ENCODE peak calls at places on chromosomes 3 and 15, in six cellular contexts. N is pancreas, M is lower lobe of right lung, E is Peyer's patch, G is heart left ventricle, X is body of pancreas. V is an unnamed sample.

GRCh38 chr3:38580450-38581382 is 68.8 kb downstream of the SCN5A start:
- DNase-seq in E (peak; percentile 4), N (no peak), M (peak; percentile 29), G (no peak), X (no peak), V (peak; percentile 44)

GRCh38 chr15:88974392-88974791 is 61.2 kb upstream of the MFGE8 start:
- DNase-seq in X (no peak), N (no peak), G (no peak), E (no peak), M (no peak), V (no peak)

GRCh38 chr3:31227152-31227581 is 305.6 kb upstream of the STT3B start:
- DNase-seq in G (no peak), M (no peak), N (no peak), X (no peak), E (no peak), V (no peak)

GRCh38 chr3:18657858-18658820 is 233.0 kb upstream of the SATB1 start:
- DNase-seq in M (no peak), G (no peak), X (peak; percentile 14), E (no peak), N (peak; percentile 43), V (no peak)

GRCh38 chr15:77001966-77002365 is 7.0 kb downstream of the PSTPIP1 start:
- DNase-seq in G (no peak), N (no peak), M (peak; percentile 18), E (no peak), X (no peak), V (no peak)

GRCh38 chr3:124273651-124274050 is 281.7 kb upstream of the ROPN1 start:
- DNase-seq in X (no peak), N (no peak), M (no peak), E (no peak), G (no peak), V (no peak)

GRCh38 chr15:44726136-44726535 is 10.2 kb upstream of the TRIM69 start:
- DNase-seq in G (no peak), M (no peak), N (no peak), X (no peak), E (no peak), V (no peak)

GRCh38 chr3:59424268-59425010 is 374.6 kb upstream of the CFAP20DC start:
- DNase-seq in G (peak; percentile 29), M (no peak), E (no peak), X (no peak), N (no peak), V (no peak)

GRCh38 chr3:87503901-87504498 is 227.6 kb upstream of the POU1F1 start:
- DNase-seq in X (peak; percentile 58), E (no peak), M (no peak), N (peak; percentile 24), G (no peak), V (no peak)

GRCh38 chr15:89905846-89906378 is 6.8 kb downstream of the ARPIN start:
- DNase-seq in X (no peak), E (no peak), G (no peak), M (peak; percentile 12), N (no peak), V (no peak)

GRCh38 chr15:29815000-29815704 is 7.1 kb downstream of the TJP1 start:
- DNase-seq in G (no peak), M (no peak), X (peak; percentile 50), N (no peak), E (no peak), V (no peak)

GRCh38 chr3:133452603-133453313 is 52.9 kb downstream of the BFSP2 start:
- DNase-seq in E (no peak), N (no peak), G (no peak), X (no peak), M (no peak), V (no peak)

GRCh38 chr15:38252481-38253311 is at the start of gene SPRED1:
- DNase-seq in X (peak; percentile 70), M (peak; percentile 82), E (peak; percentile 37), N (peak; percentile 63), G (peak; percentile 86), V (peak; percentile 91)

GRCh38 chr3:16885948-16886683 is 1.4 kb downstream of the PLCL2 start:
- DNase-seq in M (no peak), G (no peak), N (no peak), X (no peak), E (peak; percentile 34), V (no peak)

GRCh38 chr3:194661374-194661773 is 10.6 kb downstream of the LSG1 start:
- DNase-seq in E (no peak), M (no peak), G (no peak), X (no peak), N (no peak), V (no peak)

GRCh38 chr3:52221141-52221562 is 4.3 kb downstream of the TLR9 start:
- DNase-seq in M (no peak), X (no peak), E (no peak), G (no peak), N (no peak), V (peak; percentile 59)

GRCh38 chr3:8500966-8501365 is 657 bp upstream of the LMCD1 start:
- DNase-seq in X (no peak), M (no peak), N (no peak), G (no peak), E (no peak), V (no peak)

GRCh38 chr3:35673017-35673416 is 33.7 kb downstream of the ARPP21 start:
- DNase-seq in E (no peak), G (no peak), N (no peak), X (no peak), M (no peak), V (no peak)

GRCh38 chr15:89360294-89360971 is 25.8 kb upstream of the POLG start:
- DNase-seq in G (no peak), N (no peak), E (no peak), M (no peak), X (no peak), V (no peak)

GRCh38 chr3:55857635-55858034 is 370.5 kb upstream of the WNT5A start:
- DNase-seq in N (no peak), E (no peak), G (no peak), M (no peak), X (no peak), V (no peak)

GRCh38 chr15:66780172-66780972 is 78.3 kb downstream of the SMAD6 start:
- DNase-seq in M (no peak), E (no peak), G (no peak), X (peak; percentile 40), N (no peak), V (no peak)

GRCh38 chr15:38652183-38652794 is 87.7 kb upstream of the RASGRP1 start:
- DNase-seq in E (peak; percentile 23), X (no peak), G (no peak), N (no peak), M (no peak), V (no peak)

GRCh38 chr15:69876030-69876429 is 221.7 kb downstream of the TLE3 start:
- DNase-seq in E (no peak), G (no peak), X (no peak), N (no peak), M (no peak), V (no peak)

GRCh38 chr3:15318661-15319060 is 13.7 kb downstream of the SH3BP5 start:
- DNase-seq in X (no peak), M (no peak), E (no peak), G (no peak), N (no peak), V (no peak)

GRCh38 chr3:184748219-184749135 is 36.6 kb upstream of the MAGEF1 start:
- DNase-seq in X (peak; percentile 59), N (no peak), E (no peak), G (no peak), M (no peak), V (no peak)

GRCh38 chr15:45221053-45221599 is 30.9 kb upstream of the SLC28A2 start:
- DNase-seq in M (no peak), X (no peak), G (no peak), E (no peak), N (no peak), V (no peak)

GRCh38 chr3:185151959-185152432 is 864 bp downstream of the C3orf70 start:
- DNase-seq in X (peak; percentile 28), E (no peak), G (peak; percentile 55), M (no peak), N (no peak), V (no peak)

GRCh38 chr3:55765906-55766701 is 279.0 kb upstream of the WNT5A start:
- DNase-seq in G (no peak), M (no peak), E (no peak), X (peak; percentile 66), N (peak; percentile 49), V (no peak)

GRCh38 chr15:42149493-42150245 is 6.8 kb downstream of the PLA2G4F start:
- DNase-seq in G (no peak), N (no peak), M (no peak), E (no peak), X (no peak), V (peak; percentile 66)

GRCh38 chr15:66780973-66781718 is 79.1 kb downstream of the SMAD6 start:
- DNase-seq in G (no peak), N (no peak), M (no peak), X (no peak), E (no peak), V (no peak)

GRCh38 chr15:59993041-59993750 is 10.9 kb upstream of the FOXB1 start:
- DNase-seq in N (no peak), E (no peak), X (no peak), G (no peak), M (no peak), V (no peak)

GRCh38 chr3:59559721-59560514 is 510.1 kb upstream of the CFAP20DC start:
- DNase-seq in X (no peak), M (no peak), E (no peak), N (no peak), G (no peak), V (no peak)

GRCh38 chr3:42975456-42975855 is 3.7 kb upstream of the GASK1A start:
- DNase-seq in M (no peak), E (no peak), X (no peak), N (no peak), G (no peak), V (no peak)

GRCh38 chr3:186098740-186099139 is 10.1 kb downstream of the ETV5 start:
- DNase-seq in E (no peak), M (no peak), G (no peak), X (no peak), N (no peak), V (no peak)

GRCh38 chr3:11619461-11619860 is 24.3 kb downstream of the VGLL4 start:
- DNase-seq in N (no peak), X (no peak), G (no peak), M (no peak), E (no peak), V (no peak)
- H3K4me1 ChIP-seq in N (peaks cover 39% of the 10 kb centered on the region), X (peaks cover 45% of the 10 kb centered on the region), G (peaks cover 42% of the 10 kb centered on the region), M (peaks cover 39% of the 10 kb centered on the region), E (peaks cover 3% of the 10 kb centered on the region), V (peaks cover 37% of the 10 kb centered on the region)

GRCh38 chr3:63847718-63848450 is 15.7 kb downstream of the THOC7 start:
- DNase-seq in X (peak; percentile 31), E (no peak), G (no peak), M (no peak), N (no peak), V (no peak)
- TF ChIP-seq CTCF in X (no peak), E (no peak), G (no peak), M (no peak), N (no peak), V (no peak)

GRCh38 chr3:172194702-172195392 is 155.5 kb downstream of the FNDC3B start:
- DNase-seq in G (no peak), E (no peak), N (no peak), X (no peak), M (no peak), V (no peak)
- H3K4me1 ChIP-seq in G (peaks cover 11% of the 10 kb centered on the region), E (no peaks in the 10 kb centered on the region), N (no peaks in the 10 kb centered on the region), X (peaks cover 23% of the 10 kb centered on the region), M (peaks cover 3% of the 10 kb centered on the region), V (peaks cover 7% of the 10 kb centered on the region)

DNA sequence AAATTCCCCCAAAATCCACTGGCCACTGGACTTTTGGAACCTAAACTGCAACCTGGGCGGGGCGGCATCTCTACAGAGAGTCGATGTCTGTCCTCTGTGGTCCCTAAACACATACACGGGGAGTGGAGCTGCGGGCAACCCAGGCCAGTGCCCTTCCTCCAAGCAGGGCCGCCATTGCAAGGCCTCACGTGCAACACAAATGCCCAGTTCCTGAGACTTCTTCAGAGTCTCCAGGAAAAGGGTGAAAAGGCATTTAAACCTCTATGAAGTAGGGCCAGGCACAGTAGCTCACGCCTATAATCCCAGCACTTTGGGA is 4.9 kb downstream of the MUC4 start:
- DNase-seq in M (no peak), X (no peak), E (no peak), N (no peak), G (no peak), V (no peak)
- TF ChIP-seq CTCF in M (no peak), X (no peak), E (no peak), N (no peak), G (no peak), V (no peak)

V was measured in upper lobe of right lung.